ENCODE peak calls at places on chromosomes 16 and 17, in seven cellular contexts. E is H1, G is K562, W is GM12878, S is SK-N-SH, U is GM12892, D is HepG2. H is an unnamed sample.

GRCh38 chr16:4593069-4593468 is 21.6 kb downstream of the UBALD1 start:
- DNase-seq in E (peak; percentile 71), W (no peak), G (no peak), U (no peak), S (peak; percentile 22), D (no peak), H (no peak)

GRCh38 chr17:38970804-38971203 is 3.6 kb upstream of the FBXO47 start:
- DNase-seq in E (peak; percentile 19), S (no peak), G (no peak), U (no peak), D (no peak), W (no peak), H (no peak)

GRCh38 chr16:30428055-30428454 is 1.8 kb downstream of the DCTPP1 start:
- DNase-seq in S (no peak), G (no peak), D (no peak), W (no peak), U (no peak), E (no peak), H (no peak)

GRCh38 chr17:39357978-39358377 is 43.4 kb downstream of the FBXL20 start:
- DNase-seq in W (no peak), D (peak; percentile 17), G (no peak), U (no peak), E (no peak), S (no peak), H (no peak)

GRCh38 chr17:47948706-47949196 is 7.4 kb downstream of the PNPO start:
- DNase-seq in W (no peak), D (peak; percentile 91), U (no peak), G (no peak), S (no peak), E (no peak), H (no peak)

GRCh38 chr17:79942591-79943353 is 92.9 kb downstream of the TBC1D16 start:
- DNase-seq in D (no peak), U (no peak), E (no peak), W (no peak), S (no peak), G (no peak), H (no peak)

GRCh38 chr17:17921192-17922082 is 50.8 kb downstream of the TOM1L2 start:
- DNase-seq in U (no peak), E (peak; percentile 62), D (peak; percentile 89), S (no peak), G (peak; percentile 56), W (no peak), H (no peak)

GRCh38 chr16:68902376-68903345 is 59.3 kb downstream of the TANGO6 start:
- DNase-seq in S (peak; percentile 55), E (peak; percentile 63), G (peak; percentile 48), U (no peak), D (peak; percentile 63), W (no peak), H (peak; percentile 15)

GRCh38 chr17:67223924-67224323 is 21.1 kb downstream of the HELZ start:
- DNase-seq in D (peak; percentile 18), U (no peak), G (peak; percentile 69), W (no peak), S (peak; percentile 29), E (no peak), H (no peak)
- TF ChIP-seq TAF1 in D (no peak), U (no peak), G (no peak), W (no peak), S (no peak), E (no peak), H (no peak)

DNA sequence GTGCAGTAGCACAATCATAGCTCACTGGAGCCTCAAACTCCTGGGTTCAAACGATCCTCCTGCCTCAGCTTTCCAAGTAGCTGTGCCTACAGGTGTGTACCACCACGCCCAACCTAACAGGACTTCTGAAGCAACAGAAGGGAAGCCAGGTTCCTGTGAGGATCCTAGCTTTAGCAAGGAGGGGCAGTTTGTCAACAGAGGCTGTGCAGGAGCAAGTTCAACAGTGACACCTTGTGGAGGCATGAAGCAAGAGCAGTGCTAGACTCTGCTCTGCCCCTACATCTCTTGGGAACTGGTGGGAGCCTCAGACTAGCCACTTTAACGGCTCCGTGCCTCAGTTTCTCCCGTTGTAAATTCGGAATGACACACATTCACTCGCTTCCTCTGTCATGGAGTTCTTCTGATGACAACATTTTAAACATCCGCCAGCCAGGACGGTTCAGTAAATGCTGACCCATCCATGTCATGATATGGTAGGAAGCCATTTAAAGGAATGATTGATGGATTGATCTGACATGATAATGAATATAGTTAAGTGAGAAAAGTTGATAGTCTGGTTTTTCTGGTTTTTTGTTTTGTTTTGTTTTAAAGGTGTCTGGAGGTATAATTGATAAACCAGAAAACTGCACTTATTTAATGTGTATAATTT is 218.7 kb downstream of the MRTFB start:
- DNase-seq in U (no peak), G (peak; percentile 80), D (peak; percentile 66), W (no peak), E (peak; percentile 69), S (peak; percentile 54), H (no peak)
- TF ChIP-seq TAF1 in U (no peak), G (no peak), D (no peak), W (no peak), E (no peak), S (no peak), H (no peak)

GRCh38 chr17:50148226-50149098 is 2.0 kb downstream of the PPP1R9B start:
- DNase-seq in G (peak; percentile 62), W (peak; percentile 81), D (peak; percentile 51), U (peak; percentile 74), S (peak; percentile 76), E (no peak), H (peak; percentile 72)

GRCh38 chr17:50149099-50149424 is 1.4 kb downstream of the PPP1R9B start:
- DNase-seq in S (no peak), U (no peak), W (no peak), G (no peak), D (no peak), E (no peak), H (no peak)

GRCh38 chr17:50146927-50147640 is 3.4 kb downstream of the PPP1R9B start:
- DNase-seq in D (no peak), E (no peak), W (no peak), S (no peak), U (no peak), G (no peak), H (no peak)

GRCh38 chr17:50146230-50146926 is 4.1 kb downstream of the PPP1R9B start:
- DNase-seq in D (no peak), W (no peak), E (no peak), U (no peak), G (no peak), S (no peak), H (no peak)

DNA sequence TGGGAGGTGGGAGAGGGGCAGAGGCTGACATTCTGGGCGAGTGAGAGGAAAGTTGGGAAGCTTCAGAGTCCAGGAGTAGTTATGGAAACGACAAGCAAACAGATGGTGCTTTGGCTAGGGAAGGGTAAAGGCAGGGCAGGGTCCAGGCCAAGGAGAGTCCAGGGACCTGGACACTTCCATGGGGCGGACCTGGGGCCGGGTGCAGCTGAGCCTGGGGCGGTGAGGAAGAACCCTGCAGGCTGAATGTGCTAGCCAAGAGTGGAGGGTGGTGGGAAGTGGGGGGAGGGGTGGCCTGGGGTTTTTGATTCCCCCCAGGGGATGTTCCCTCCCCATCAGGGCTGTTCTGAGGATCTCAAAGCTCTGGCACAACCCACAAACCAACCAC is 2.6 kb downstream of the PPP1R9B start:
- DNase-seq in U (no peak), G (no peak), S (peak; percentile 70), E (peak; percentile 50), D (peak; percentile 90), W (no peak), H (no peak)
- TF ChIP-seq TAF1 in U (no peak), G (no peak), S (no peak), E (no peak), D (no peak), W (peak; percentile 51), H (no peak)

GRCh38 chr17:7217113-7217987 is 2.3 kb downstream of the DLG4 start:
- DNase-seq in D (no peak), G (peak; percentile 63), W (no peak), S (peak; percentile 82), E (peak; percentile 68), U (no peak), H (no peak)
- TF ChIP-seq TAF1 in D (no peak), G (peak; percentile 16), W (no peak), S (no peak), E (no peak), U (no peak), H (peak; percentile 33)

DNA sequence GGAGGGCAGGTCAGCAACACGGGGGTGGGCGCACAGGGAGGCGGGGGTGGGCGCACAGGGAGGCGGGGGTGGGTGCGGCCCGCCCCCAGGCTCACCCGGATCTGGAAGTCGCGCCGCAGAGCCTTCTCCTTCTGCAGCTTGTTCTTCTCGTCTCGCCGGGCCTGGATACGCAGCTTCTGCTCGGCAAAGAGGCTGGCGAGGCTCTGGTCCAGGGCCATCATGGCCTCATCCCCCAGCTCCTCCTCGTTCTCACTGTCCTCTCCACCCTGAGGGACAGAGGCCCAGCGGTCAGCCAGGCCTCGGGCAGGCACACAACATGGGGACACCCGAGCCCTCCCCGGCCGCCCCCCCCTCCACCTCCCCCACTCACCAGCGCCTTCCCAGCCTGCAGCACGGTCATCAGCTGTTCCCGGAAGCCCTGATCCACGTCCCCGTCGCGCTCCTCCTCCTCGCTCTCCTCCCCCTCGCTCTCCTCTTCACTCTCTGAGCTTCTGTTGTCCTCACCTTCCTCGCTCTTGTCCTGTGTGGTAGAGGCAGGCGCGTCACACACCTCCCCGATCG is 10.4 kb downstream of the MYBBP1A start:
- DNase-seq in G (no peak), U (no peak), E (no peak), S (no peak), D (no peak), W (no peak), H (no peak)
- TF ChIP-seq TAF1 in G (no peak), U (no peak), E (no peak), S (no peak), D (no peak), W (no peak), H (no peak)

GRCh38 chr17:21198411-21198810 is 15.6 kb downstream of the TMEM11 start:
- DNase-seq in S (no peak), W (no peak), D (no peak), U (no peak), E (no peak), G (no peak), H (no peak)
- TF ChIP-seq TAF1 in S (no peak), W (no peak), D (no peak), U (no peak), E (no peak), G (no peak), H (no peak)

DNA sequence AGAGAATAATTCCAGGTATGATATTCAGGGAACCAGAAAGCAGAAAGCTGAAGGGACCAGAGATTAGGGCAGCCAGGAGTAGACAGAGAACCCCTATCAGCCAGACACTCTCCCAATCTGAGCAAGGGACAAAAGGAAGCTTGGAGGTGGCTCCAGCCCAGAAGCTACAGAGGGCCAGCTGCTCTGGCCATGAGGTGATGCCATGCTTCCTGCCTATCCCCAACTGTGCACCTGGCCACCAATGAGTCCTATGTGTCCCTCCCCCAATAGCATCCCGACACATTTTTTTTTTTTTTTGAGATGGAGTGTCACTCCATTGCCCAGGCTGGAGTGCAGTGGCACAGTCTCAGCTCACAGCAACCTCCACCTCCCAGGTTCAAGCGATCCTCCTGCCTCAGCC is 30.0 kb downstream of the NSMCE1 start:
- DNase-seq in S (no peak), E (no peak), G (no peak), U (no peak), D (no peak), W (no peak), H (no peak)
- TF ChIP-seq TAF1 in S (no peak), E (no peak), G (no peak), U (no peak), D (no peak), W (no peak), H (no peak)

GRCh38 chr16:75219088-75219487 is 300 bp downstream of the CTRB1 start:
- DNase-seq in G (no peak), E (no peak), W (no peak), S (no peak), D (no peak), U (no peak), H (no peak)
- TF ChIP-seq TAF1 in G (no peak), E (no peak), W (no peak), S (no peak), D (no peak), U (no peak), H (no peak)

H was measured in GM12891.